ENCODE peak calls at places on chromosomes 1 and 21, in four cellular contexts. T is heart right ventricle, E is OCI-LY7, R is left lung. X is an unnamed sample.

GRCh38 chr21:42009018-42009830 is 936 bp downstream of the ZBTB21 start:
- DNase-seq in T (peak), E (peak), R (peak), X (no peak)

GRCh38 chr1:18396247-18396646 is 84.5 kb upstream of the KLHDC7A start:
- DNase-seq in T (no peak), E (no peak), R (no peak), X (no peak)

GRCh38 chr1:109251277-109252166 is 2.2 kb downstream of the CELSR2 start:
- DNase-seq in T (no peak), E (no peak), R (no peak), X (no peak)

GRCh38 chr1:93708734-93709481 is 27.3 kb upstream of the BCAR3 start:
- DNase-seq in T (peak), E (peak), R (no peak), X (no peak)

GRCh38 chr1:203911806-203912205 is 50.4 kb downstream of the SNRPE start:
- DNase-seq in T (no peak), E (no peak), R (no peak), X (no peak)

GRCh38 chr1:119367332-119368124 is 1.1 kb upstream of the HAO2 start:
- DNase-seq in T (no peak), E (peak), R (no peak), X (no peak)

GRCh38 chr1:168824418-168824817 is 95.4 kb upstream of the DPT start:
- DNase-seq in T (no peak), E (no peak), R (no peak), X (no peak)

GRCh38 chr21:42411197-42411869 is 7.6 kb downstream of the UBASH3A start:
- DNase-seq in T (no peak), E (peak), R (no peak), X (no peak)

GRCh38 chr1:159900086-159900680 is at the start of gene CFAP45:
- DNase-seq in T (peak), E (no peak), R (peak), X (no peak)

GRCh38 chr1:38919075-38919474 is 22.6 kb downstream of the RHBDL2 start:
- DNase-seq in T (no peak), E (no peak), R (no peak), X (peak)

GRCh38 chr21:42739061-42739931 is 85.9 kb downstream of the PDE9A start:
- DNase-seq in T (no peak), E (no peak), R (no peak), X (no peak)

GRCh38 chr1:207240325-207241095 is 81.0 kb upstream of the CD55 start:
- DNase-seq in T (no peak), E (no peak), R (no peak), X (no peak)

GRCh38 chr1:169892819-169893644 is 664 bp downstream of the SCYL3 start:
- DNase-seq in T (peak), E (peak), R (no peak), X (peak)

GRCh38 chr1:236742421-236743160 is 52.5 kb upstream of the MTR start:
- DNase-seq in T (no peak), E (no peak), R (no peak), X (no peak)

GRCh38 chr1:116873680-116874271 is 35.9 kb upstream of the PTGFRN start:
- DNase-seq in T (no peak), E (no peak), R (no peak), X (no peak)

GRCh38 chr1:89609781-89610456 is 23.0 kb upstream of the LRRC8C start:
- DNase-seq in T (no peak), E (no peak), R (peak), X (no peak)

GRCh38 chr1:37633040-37633949 is 1.4 kb downstream of the RSPO1 start:
- DNase-seq in T (no peak), E (no peak), R (no peak), X (no peak)

GRCh38 chr1:231743966-231744365 is 117.4 kb downstream of the DISC1 start:
- DNase-seq in T (no peak), E (no peak), R (no peak), X (no peak)

GRCh38 chr1:92619466-92620189 is 132.9 kb upstream of the GFI1 start:
- DNase-seq in T (no peak), E (no peak), R (no peak), X (no peak)

GRCh38 chr1:59697138-59697811 is 117.5 kb upstream of the HOOK1 start:
- DNase-seq in T (no peak), E (no peak), R (no peak), X (no peak)

GRCh38 chr1:177432897-177433296 is 262.1 kb downstream of the BRINP2 start:
- DNase-seq in T (no peak), E (peak), R (no peak), X (no peak)

GRCh38 chr1:76239470-76239918 is 164.9 kb downstream of the ST6GALNAC3 start:
- DNase-seq in T (no peak), E (no peak), R (no peak), X (no peak)

GRCh38 chr21:32794643-32795042 is 23.1 kb upstream of the PAXBP1 start:
- DNase-seq in T (no peak), E (no peak), R (no peak), X (peak)

GRCh38 chr1:24186031-24186710 is 918 bp downstream of the IFNLR1 start:
- DNase-seq in T (no peak), E (no peak), R (no peak), X (no peak)
- H3K27ac ChIP-seq in T (no peak), E (peak), R (no peak), X (no peak)

GRCh38 chr21:35904995-35905972 is 155.0 kb downstream of the SETD4 start:
- DNase-seq in T (no peak), E (no peak), R (no peak), X (no peak)
- H3K27ac ChIP-seq in T (peak), E (no peak), R (no peak), X (no peak)

GRCh38 chr1:54371936-54372385 is 34.2 kb downstream of the SSBP3 start:
- DNase-seq in T (no peak), E (no peak), R (no peak), X (no peak)
- H3K27ac ChIP-seq in T (no peak), E (peak), R (no peak), X (no peak)

DNA sequence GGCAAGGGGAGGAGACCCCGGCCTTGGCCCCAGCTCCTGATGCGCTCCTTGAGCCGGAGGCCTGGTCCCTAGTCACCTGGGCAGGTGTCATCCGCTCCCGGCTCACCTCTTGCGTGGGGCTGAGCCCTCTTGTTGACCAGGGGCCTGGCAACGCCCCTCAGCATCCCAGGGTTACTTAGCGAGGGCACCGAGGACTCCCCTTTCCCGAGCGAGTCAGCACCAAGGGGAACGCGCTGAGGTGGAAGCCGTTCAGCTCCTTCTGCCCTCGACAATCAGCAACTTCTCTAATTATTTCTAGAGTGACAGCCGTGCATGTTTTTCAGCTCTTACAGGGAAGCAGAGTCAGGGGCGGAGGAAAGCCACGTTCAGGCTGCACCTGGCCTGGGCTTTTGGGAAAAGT is 522 bp downstream of the SLC45A1 start:
- DNase-seq in T (no peak), E (no peak), R (no peak), X (no peak)
- H3K27ac ChIP-seq in T (peak), E (no peak), R (no peak), X (peak)

GRCh38 chr1:242787968-242788367 is 263.5 kb upstream of the PLD5 start:
- DNase-seq in T (no peak), E (no peak), R (no peak), X (no peak)
- H3K27ac ChIP-seq in T (no peak), E (no peak), R (no peak), X (no peak)

GRCh38 chr1:155185783-155186265 is 12.2 kb downstream of the TRIM46 start:
- DNase-seq in T (no peak), E (no peak), R (no peak), X (no peak)
- H3K27ac ChIP-seq in T (peak), E (no peak), R (peak), X (no peak)